ENCODE peak calls at places on chromosomes 16 and 17, in nine cellular contexts. S, K, M, C, F, R, A, L and G are unnamed samples.

GRCh38 chr17:9233761-9234160 is 212.5 kb downstream of the NTN1 start:
- DNase-seq in S (no peak), K (no peak), M (no peak), C (no peak), F (no peak), R (no peak), A (no peak), L (no peak), G (no peak)

GRCh38 chr17:21373696-21374454 is 2.3 kb upstream of the KCNJ12 start:
- DNase-seq in S (no peak), K (no peak), M (no peak), C (no peak), F (no peak), R (no peak), A (no peak), L (no peak), G (no peak)

GRCh38 chr17:10754861-10755591 is 25.2 kb upstream of the TMEM220 start:
- DNase-seq in S (no peak), K (no peak), M (no peak), C (no peak), F (no peak), R (no peak), A (peak), L (peak), G (no peak)

GRCh38 chr16:57186630-57187507 is 740 bp downstream of the RSPRY1 start:
- DNase-seq in S (no peak), K (no peak), M (no peak), C (no peak), F (peak), R (no peak), A (no peak), L (peak), G (peak)

GRCh38 chr16:9499921-9500593 is 408.6 kb downstream of the HAPSTR1 start:
- DNase-seq in S (no peak), K (no peak), M (no peak), C (no peak), F (no peak), R (no peak), A (peak), L (no peak), G (no peak)

GRCh38 chr16:56353054-56353921 is 72.1 kb downstream of the AMFR start:
- DNase-seq in S (no peak), K (no peak), M (no peak), C (no peak), F (no peak), R (no peak), A (no peak), L (no peak), G (no peak)

GRCh38 chr16:83968483-83968865 is 430 bp downstream of the NECAB2 start:
- DNase-seq in S (no peak), K (no peak), M (no peak), C (no peak), F (no peak), R (no peak), A (no peak), L (no peak), G (no peak)

GRCh38 chr16:72406390-72406789 is 234.4 kb upstream of the PMFBP1 start:
- DNase-seq in S (no peak), K (no peak), M (no peak), C (no peak), F (no peak), R (no peak), A (no peak), L (no peak), G (no peak)

GRCh38 chr17:28519236-28519635 is 13.1 kb downstream of the FOXN1 start:
- DNase-seq in S (no peak), K (no peak), M (no peak), C (no peak), F (no peak), R (no peak), A (no peak), L (no peak), G (no peak)

GRCh38 chr16:54286330-54287017 is at the start of gene IRX3:
- DNase-seq in S (no peak), K (peak), M (no peak), C (peak), F (peak), R (peak), A (peak), L (peak), G (peak)

GRCh38 chr17:1390422-1391367 is 9.3 kb downstream of the YWHAE start:
- DNase-seq in S (no peak), K (no peak), M (no peak), C (no peak), F (no peak), R (no peak), A (no peak), L (no peak), G (no peak)

GRCh38 chr16:54911079-54911478 is 19.6 kb upstream of the IRX5 start:
- DNase-seq in S (no peak), K (no peak), M (no peak), C (no peak), F (no peak), R (no peak), A (no peak), L (no peak), G (no peak)

GRCh38 chr16:54847207-54847606 is 83.5 kb upstream of the IRX5 start:
- DNase-seq in S (no peak), K (no peak), M (no peak), C (no peak), F (peak), R (no peak), A (no peak), L (peak), G (peak)

GRCh38 chr17:38734235-38734633 is 4.1 kb downstream of the CISD3 start:
- DNase-seq in S (no peak), K (no peak), M (no peak), C (no peak), F (no peak), R (no peak), A (no peak), L (no peak), G (no peak)

GRCh38 chr17:60390881-60391418 is 983 bp downstream of the USP32 start:
- DNase-seq in S (no peak), K (peak), M (peak), C (no peak), F (peak), R (no peak), A (no peak), L (peak), G (no peak)

GRCh38 chr16:82703156-82703555 is 76.4 kb downstream of the CDH13 start:
- DNase-seq in S (no peak), K (no peak), M (no peak), C (no peak), F (no peak), R (no peak), A (no peak), L (no peak), G (no peak)

GRCh38 chr16:57735755-57736418 is at the start of gene KATNB1:
- DNase-seq in S (no peak), K (no peak), M (no peak), C (no peak), F (no peak), R (no peak), A (no peak), L (peak), G (no peak)

GRCh38 chr16:9374076-9374475 is 282.6 kb downstream of the HAPSTR1 start:
- DNase-seq in S (no peak), K (no peak), M (no peak), C (no peak), F (no peak), R (no peak), A (no peak), L (no peak), G (no peak)

GRCh38 chr17:43418441-43419374 is 19.9 kb downstream of the ARL4D start:
- DNase-seq in S (peak), K (no peak), M (no peak), C (peak), F (peak), R (peak), A (peak), L (peak), G (peak)

GRCh38 chr17:1563786-1564613 is 1.4 kb upstream of the PITPNA start:
- DNase-seq in S (no peak), K (no peak), M (no peak), C (no peak), F (peak), R (no peak), A (no peak), L (no peak), G (no peak)

GRCh38 chr17:9760336-9760735 is 31.1 kb downstream of the DHRS7C start:
- DNase-seq in S (no peak), K (no peak), M (no peak), C (no peak), F (no peak), R (no peak), A (no peak), L (no peak), G (no peak)

GRCh38 chr16:64974381-64974780 is 147.5 kb downstream of the CDH11 start:
- DNase-seq in S (no peak), K (no peak), M (no peak), C (no peak), F (no peak), R (no peak), A (no peak), L (no peak), G (no peak)

GRCh38 chr16:83744521-83744981 is 63.2 kb upstream of the HSBP1 start:
- DNase-seq in S (no peak), K (peak), M (no peak), C (peak), F (no peak), R (no peak), A (peak), L (peak), G (peak)

GRCh38 chr16:67247698-67248400 is 568 bp upstream of the FHOD1 start:
- DNase-seq in S (no peak), K (no peak), M (no peak), C (no peak), F (no peak), R (no peak), A (peak), L (no peak), G (no peak)

GRCh38 chr16:24298539-24298938 is 42.4 kb downstream of the CACNG3 start:
- DNase-seq in S (no peak), K (no peak), M (no peak), C (no peak), F (no peak), R (no peak), A (no peak), L (no peak), G (no peak)

GRCh38 chr16:2971985-2972784 is 3.0 kb downstream of the PAQR4 start:
- DNase-seq in S (no peak), K (no peak), M (no peak), C (no peak), F (no peak), R (no peak), A (no peak), L (no peak), G (no peak)

GRCh38 chr17:73759324-73760185 is 115.3 kb upstream of the SDK2 start:
- DNase-seq in S (no peak), K (no peak), M (no peak), C (no peak), F (no peak), R (peak), A (peak), L (no peak), G (no peak)

GRCh38 chr16:31421587-31421986 is 6.6 kb downstream of the COX6A2 start:
- DNase-seq in S (peak), K (no peak), M (no peak), C (no peak), F (no peak), R (no peak), A (no peak), L (no peak), G (no peak)

GRCh38 chr17:81962499-81963441 is 1.8 kb upstream of the NOTUM start:
- DNase-seq in S (no peak), K (no peak), M (no peak), C (no peak), F (no peak), R (no peak), A (peak), L (no peak), G (no peak)

GRCh38 chr17:70775667-70776066 is 606.3 kb downstream of the KCNJ2 start:
- DNase-seq in S (no peak), K (no peak), M (no peak), C (no peak), F (no peak), R (no peak), A (no peak), L (no peak), G (no peak)

GRCh38 chr17:74446551-74447500 is 14.9 kb downstream of the GPRC5C start:
- DNase-seq in S (no peak), K (no peak), M (no peak), C (no peak), F (no peak), R (no peak), A (no peak), L (peak), G (no peak)

GRCh38 chr17:73318427-73318813 is 6.6 kb upstream of the CDC42EP4 start:
- DNase-seq in S (no peak), K (no peak), M (no peak), C (no peak), F (no peak), R (no peak), A (no peak), L (no peak), G (no peak)

GRCh38 chr17:10337136-10337535 is 35.7 kb downstream of the MYH13 start:
- DNase-seq in S (no peak), K (no peak), M (no peak), C (no peak), F (no peak), R (no peak), A (no peak), L (no peak), G (no peak)

GRCh38 chr16:50448522-50448921 is 79.7 kb upstream of the BRD7 start:
- DNase-seq in S (no peak), K (no peak), M (no peak), C (no peak), F (no peak), R (no peak), A (peak), L (no peak), G (no peak)

GRCh38 chr17:3635474-3636153 is 436 bp downstream of the SHPK start:
- DNase-seq in S (no peak), K (no peak), M (no peak), C (no peak), F (no peak), R (no peak), A (no peak), L (no peak), G (no peak)